ENCODE peak calls at places on chromosomes 5 and 9, in six cellular contexts. R is activated CD4-positive, alpha-beta T cell treated with anti-CD3 and anti-CD28 coated beads for 36 hours; W is posterior vena cava; D is midbrain; T is AG08395; O is T47D. X is an unnamed sample.
A peak's percentile ranks its signal among the peaks of the same experiment; 100 is the strongest.

GRCh38 chr5:68245325-68245724 is 29.8 kb downstream of the PIK3R1 start:
- DNase-seq in R (no peak), W (no peak), D (no peak), T (peak; percentile 15), O (no peak), X (no peak)

GRCh38 chr9:6959275-6960000 is 201.7 kb downstream of the KDM4C start:
- DNase-seq in R (no peak), W (no peak), D (no peak), T (no peak), O (no peak), X (no peak)

GRCh38 chr5:150376799-150377771 is 19.6 kb downstream of the TCOF1 start:
- DNase-seq in R (no peak), W (no peak), D (no peak), T (peak; percentile 71), O (no peak), X (no peak)

GRCh38 chr9:74681901-74682300 is 184.8 kb downstream of the RORB start:
- DNase-seq in R (no peak), W (no peak), D (no peak), T (no peak), O (no peak), X (no peak)

GRCh38 chr5:40364441-40364840 is 315.3 kb upstream of the PTGER4 start:
- DNase-seq in R (no peak), W (no peak), D (no peak), T (no peak), O (no peak), X (no peak)

GRCh38 chr5:72661405-72661804 is 154.2 kb upstream of the ZNF366 start:
- DNase-seq in R (no peak), W (no peak), D (no peak), T (no peak), O (no peak), X (no peak)

GRCh38 chr9:35303567-35303966 is 141.8 kb downstream of the UNC13B start:
- DNase-seq in R (no peak), W (no peak), D (no peak), T (no peak), O (no peak), X (no peak)

GRCh38 chr5:19175776-19176570 is 812.0 kb downstream of the CDH18 start:
- DNase-seq in R (no peak), W (no peak), D (no peak), T (no peak), O (no peak), X (peak; percentile 58)

GRCh38 chr5:35342664-35343063 is 112.4 kb upstream of the PRLR start:
- DNase-seq in R (no peak), W (no peak), D (no peak), T (peak; percentile 13), O (no peak), X (no peak)

X was measured in cerebellum.